ENCODE peak calls at places on chromosomes 7 and 10, in nine cellular contexts. One of them, this sample, is unnamed.

GRCh38 chr10:6581750-6582697 is 1.9 kb upstream of the PRKCQ start:
- DNase-seq in nephron progenitor cell: no peak
- DNase-seq in heart left ventricle: no peak
- DNase-seq in fibroblast of the aortic adventitia: no peak
- DNase-seq in Calu3: no peak
- DNase-seq in cardiac muscle cell: no peak
- DNase-seq in thoracic aorta: no peak
- DNase-seq in GM10248: no peak
- DNase-seq in stomach: no peak
- DNase-seq in this sample: peak; percentile 62

GRCh38 chr7:134293029-134293740 is 23.5 kb downstream of the SLC35B4 start:
- DNase-seq in nephron progenitor cell: no peak
- DNase-seq in heart left ventricle: no peak
- DNase-seq in fibroblast of the aortic adventitia: no peak
- DNase-seq in Calu3: no peak
- DNase-seq in cardiac muscle cell: no peak
- DNase-seq in thoracic aorta: no peak
- DNase-seq in GM10248: peak; percentile 82
- DNase-seq in stomach: no peak
- DNase-seq in this sample: no peak

GRCh38 chr10:102564209-102564834 is 60.5 kb downstream of the SUFU start:
- DNase-seq in nephron progenitor cell: no peak
- DNase-seq in heart left ventricle: no peak
- DNase-seq in fibroblast of the aortic adventitia: no peak
- DNase-seq in Calu3: no peak
- DNase-seq in cardiac muscle cell: no peak
- DNase-seq in thoracic aorta: no peak
- DNase-seq in GM10248: peak; percentile 55
- DNase-seq in stomach: no peak
- DNase-seq in this sample: no peak

GRCh38 chr7:156470399-156471320 is 169.9 kb upstream of the RNF32 start:
- DNase-seq in nephron progenitor cell: peak; percentile 21
- DNase-seq in heart left ventricle: no peak
- DNase-seq in fibroblast of the aortic adventitia: no peak
- DNase-seq in Calu3: no peak
- DNase-seq in cardiac muscle cell: no peak
- DNase-seq in thoracic aorta: no peak
- DNase-seq in GM10248: no peak
- DNase-seq in stomach: no peak
- DNase-seq in this sample: no peak

GRCh38 chr10:86970152-86970886 is 2.0 kb downstream of the ADIRF start:
- DNase-seq in nephron progenitor cell: peak; percentile 46
- DNase-seq in heart left ventricle: peak; percentile 86
- DNase-seq in fibroblast of the aortic adventitia: peak; percentile 67
- DNase-seq in Calu3: no peak
- DNase-seq in cardiac muscle cell: peak; percentile 27
- DNase-seq in thoracic aorta: no peak
- DNase-seq in GM10248: peak; percentile 27
- DNase-seq in stomach: peak; percentile 54
- DNase-seq in this sample: no peak

GRCh38 chr10:67520924-67521520 is 175.0 kb downstream of the CTNNA3 start:
- DNase-seq in nephron progenitor cell: peak; percentile 47
- DNase-seq in heart left ventricle: no peak
- DNase-seq in fibroblast of the aortic adventitia: peak; percentile 51
- DNase-seq in Calu3: peak; percentile 60
- DNase-seq in cardiac muscle cell: peak; percentile 70
- DNase-seq in thoracic aorta: no peak
- DNase-seq in GM10248: peak; percentile 36
- DNase-seq in stomach: no peak
- DNase-seq in this sample: peak; percentile 40

GRCh38 chr10:60728056-60728455 is 50.2 kb upstream of the CDK1 start:
- DNase-seq in nephron progenitor cell: no peak
- DNase-seq in heart left ventricle: no peak
- DNase-seq in fibroblast of the aortic adventitia: no peak
- DNase-seq in Calu3: no peak
- DNase-seq in cardiac muscle cell: no peak
- DNase-seq in thoracic aorta: no peak
- DNase-seq in GM10248: no peak
- DNase-seq in stomach: no peak
- DNase-seq in this sample: no peak

GRCh38 chr10:44194435-44194834 is 190.5 kb downstream of the CXCL12 start:
- DNase-seq in nephron progenitor cell: no peak
- DNase-seq in heart left ventricle: no peak
- DNase-seq in fibroblast of the aortic adventitia: no peak
- DNase-seq in Calu3: no peak
- DNase-seq in cardiac muscle cell: no peak
- DNase-seq in thoracic aorta: no peak
- DNase-seq in GM10248: no peak
- DNase-seq in stomach: no peak
- DNase-seq in this sample: no peak

GRCh38 chr7:120996333-120996982 is 7.9 kb downstream of the CPED1 start:
- DNase-seq in nephron progenitor cell: no peak
- DNase-seq in heart left ventricle: peak; percentile 74
- DNase-seq in fibroblast of the aortic adventitia: peak; percentile 93
- DNase-seq in Calu3: peak; percentile 79
- DNase-seq in cardiac muscle cell: peak; percentile 94
- DNase-seq in thoracic aorta: peak; percentile 41
- DNase-seq in GM10248: no peak
- DNase-seq in stomach: peak; percentile 75
- DNase-seq in this sample: peak; percentile 30

GRCh38 chr10:127252818-127253217 is 56.4 kb upstream of the INSYN2A start:
- DNase-seq in nephron progenitor cell: no peak
- DNase-seq in heart left ventricle: no peak
- DNase-seq in fibroblast of the aortic adventitia: no peak
- DNase-seq in Calu3: no peak
- DNase-seq in cardiac muscle cell: no peak
- DNase-seq in thoracic aorta: no peak
- DNase-seq in GM10248: no peak
- DNase-seq in stomach: no peak
- DNase-seq in this sample: no peak

GRCh38 chr10:56880541-56880940 is 519.5 kb upstream of the ZWINT start:
- DNase-seq in nephron progenitor cell: no peak
- DNase-seq in heart left ventricle: no peak
- DNase-seq in fibroblast of the aortic adventitia: no peak
- DNase-seq in Calu3: no peak
- DNase-seq in cardiac muscle cell: no peak
- DNase-seq in thoracic aorta: no peak
- DNase-seq in GM10248: no peak
- DNase-seq in stomach: no peak
- DNase-seq in this sample: no peak

GRCh38 chr10:34886906-34887615 is 72.0 kb upstream of the PARD3 start:
- DNase-seq in nephron progenitor cell: no peak
- DNase-seq in heart left ventricle: no peak
- DNase-seq in fibroblast of the aortic adventitia: no peak
- DNase-seq in Calu3: no peak
- DNase-seq in cardiac muscle cell: no peak
- DNase-seq in thoracic aorta: no peak
- DNase-seq in GM10248: no peak
- DNase-seq in stomach: no peak
- DNase-seq in this sample: no peak

GRCh38 chr7:14085901-14086300 is 96.4 kb upstream of the ETV1 start:
- DNase-seq in nephron progenitor cell: no peak
- DNase-seq in heart left ventricle: no peak
- DNase-seq in fibroblast of the aortic adventitia: no peak
- DNase-seq in Calu3: no peak
- DNase-seq in cardiac muscle cell: no peak
- DNase-seq in thoracic aorta: no peak
- DNase-seq in GM10248: no peak
- DNase-seq in stomach: no peak
- DNase-seq in this sample: no peak

GRCh38 chr10:43252785-43253341 is 14.0 kb downstream of the RASGEF1A start:
- DNase-seq in nephron progenitor cell: no peak
- DNase-seq in heart left ventricle: no peak
- DNase-seq in fibroblast of the aortic adventitia: no peak
- DNase-seq in Calu3: no peak
- DNase-seq in cardiac muscle cell: no peak
- DNase-seq in thoracic aorta: no peak
- DNase-seq in GM10248: no peak
- DNase-seq in stomach: no peak
- DNase-seq in this sample: no peak

GRCh38 chr10:50855015-50855414 is 30.4 kb downstream of the A1CF start:
- DNase-seq in nephron progenitor cell: no peak
- DNase-seq in heart left ventricle: no peak
- DNase-seq in fibroblast of the aortic adventitia: no peak
- DNase-seq in Calu3: no peak
- DNase-seq in cardiac muscle cell: no peak
- DNase-seq in thoracic aorta: no peak
- DNase-seq in GM10248: no peak
- DNase-seq in stomach: no peak
- DNase-seq in this sample: no peak

GRCh38 chr10:550665-551460 is 138.6 kb downstream of the DIP2C start:
- DNase-seq in nephron progenitor cell: no peak
- DNase-seq in heart left ventricle: no peak
- DNase-seq in fibroblast of the aortic adventitia: no peak
- DNase-seq in Calu3: no peak
- DNase-seq in cardiac muscle cell: no peak
- DNase-seq in thoracic aorta: no peak
- DNase-seq in GM10248: no peak
- DNase-seq in stomach: no peak
- DNase-seq in this sample: no peak

GRCh38 chr10:52908483-52908882 is 135.9 kb upstream of the MBL2 start:
- DNase-seq in nephron progenitor cell: no peak
- DNase-seq in heart left ventricle: no peak
- DNase-seq in fibroblast of the aortic adventitia: no peak
- DNase-seq in Calu3: no peak
- DNase-seq in cardiac muscle cell: no peak
- DNase-seq in thoracic aorta: no peak
- DNase-seq in GM10248: no peak
- DNase-seq in stomach: no peak
- DNase-seq in this sample: no peak

GRCh38 chr7:40199076-40199802 is 64.4 kb downstream of the SUGCT start:
- DNase-seq in nephron progenitor cell: no peak
- DNase-seq in heart left ventricle: no peak
- DNase-seq in fibroblast of the aortic adventitia: peak; percentile 85
- DNase-seq in Calu3: no peak
- DNase-seq in cardiac muscle cell: peak; percentile 85
- DNase-seq in thoracic aorta: no peak
- DNase-seq in GM10248: no peak
- DNase-seq in stomach: no peak
- DNase-seq in this sample: no peak
- TF ChIP-seq CTCF in nephron progenitor cell: peak; percentile 18
- TF ChIP-seq CTCF in heart left ventricle: no peak
- TF ChIP-seq CTCF in fibroblast of the aortic adventitia: peak; percentile 61
- TF ChIP-seq CTCF in Calu3: no peak
- TF ChIP-seq CTCF in cardiac muscle cell: peak; percentile 64
- TF ChIP-seq CTCF in thoracic aorta: peak; percentile 31
- TF ChIP-seq CTCF in GM10248: peak; percentile 23
- TF ChIP-seq CTCF in stomach: no peak
- TF ChIP-seq CTCF in this sample: no peak

GRCh38 chr7:69403169-69403568 is 195.1 kb upstream of the AUTS2 start:
- DNase-seq in nephron progenitor cell: peak; percentile 10
- DNase-seq in heart left ventricle: no peak
- DNase-seq in fibroblast of the aortic adventitia: no peak
- DNase-seq in Calu3: no peak
- DNase-seq in cardiac muscle cell: peak; percentile 19
- DNase-seq in thoracic aorta: no peak
- DNase-seq in GM10248: no peak
- DNase-seq in stomach: no peak
- DNase-seq in this sample: no peak
- TF ChIP-seq CTCF in nephron progenitor cell: no peak
- TF ChIP-seq CTCF in heart left ventricle: peak; percentile 11
- TF ChIP-seq CTCF in fibroblast of the aortic adventitia: no peak
- TF ChIP-seq CTCF in Calu3: no peak
- TF ChIP-seq CTCF in cardiac muscle cell: no peak
- TF ChIP-seq CTCF in thoracic aorta: no peak
- TF ChIP-seq CTCF in GM10248: no peak
- TF ChIP-seq CTCF in stomach: no peak
- TF ChIP-seq CTCF in this sample: no peak

GRCh38 chr7:101379302-101379701 is 16.6 kb downstream of the COL26A1 start:
- DNase-seq in nephron progenitor cell: no peak
- DNase-seq in heart left ventricle: no peak
- DNase-seq in fibroblast of the aortic adventitia: no peak
- DNase-seq in Calu3: no peak
- DNase-seq in cardiac muscle cell: no peak
- DNase-seq in thoracic aorta: no peak
- DNase-seq in GM10248: no peak
- DNase-seq in stomach: no peak
- DNase-seq in this sample: no peak

GRCh38 chr7:101381549-101381948 is 18.9 kb downstream of the COL26A1 start:
- DNase-seq in nephron progenitor cell: no peak
- DNase-seq in heart left ventricle: no peak
- DNase-seq in fibroblast of the aortic adventitia: no peak
- DNase-seq in Calu3: no peak
- DNase-seq in cardiac muscle cell: no peak
- DNase-seq in thoracic aorta: no peak
- DNase-seq in GM10248: no peak
- DNase-seq in stomach: no peak
- DNase-seq in this sample: no peak

GRCh38 chr7:101386177-101386557 is 23.5 kb downstream of the COL26A1 start:
- DNase-seq in nephron progenitor cell: no peak
- DNase-seq in heart left ventricle: no peak
- DNase-seq in fibroblast of the aortic adventitia: no peak
- DNase-seq in Calu3: no peak
- DNase-seq in cardiac muscle cell: no peak
- DNase-seq in thoracic aorta: no peak
- DNase-seq in GM10248: no peak
- DNase-seq in stomach: no peak
- DNase-seq in this sample: no peak

GRCh38 chr7:101386558-101387199 is 24.0 kb downstream of the COL26A1 start:
- DNase-seq in nephron progenitor cell: peak; percentile 94
- DNase-seq in heart left ventricle: peak; percentile 33
- DNase-seq in fibroblast of the aortic adventitia: no peak
- DNase-seq in Calu3: peak; percentile 21
- DNase-seq in cardiac muscle cell: no peak
- DNase-seq in thoracic aorta: no peak
- DNase-seq in GM10248: no peak
- DNase-seq in stomach: no peak
- DNase-seq in this sample: no peak

GRCh38 chr7:101382937-101383336 is 20.3 kb downstream of the COL26A1 start:
- DNase-seq in nephron progenitor cell: no peak
- DNase-seq in heart left ventricle: no peak
- DNase-seq in fibroblast of the aortic adventitia: no peak
- DNase-seq in Calu3: no peak
- DNase-seq in cardiac muscle cell: no peak
- DNase-seq in thoracic aorta: no peak
- DNase-seq in GM10248: no peak
- DNase-seq in stomach: no peak
- DNase-seq in this sample: no peak
- TF ChIP-seq CTCF in nephron progenitor cell: no peak
- TF ChIP-seq CTCF in heart left ventricle: no peak
- TF ChIP-seq CTCF in fibroblast of the aortic adventitia: no peak
- TF ChIP-seq CTCF in Calu3: no peak
- TF ChIP-seq CTCF in cardiac muscle cell: no peak
- TF ChIP-seq CTCF in thoracic aorta: no peak
- TF ChIP-seq CTCF in GM10248: no peak
- TF ChIP-seq CTCF in stomach: no peak
- TF ChIP-seq CTCF in this sample: no peak

GRCh38 chr7:127961787-127962463 is 69.3 kb downstream of the LRRC4 start:
- DNase-seq in nephron progenitor cell: no peak
- DNase-seq in heart left ventricle: no peak
- DNase-seq in fibroblast of the aortic adventitia: no peak
- DNase-seq in Calu3: no peak
- DNase-seq in cardiac muscle cell: no peak
- DNase-seq in thoracic aorta: no peak
- DNase-seq in GM10248: no peak
- DNase-seq in stomach: no peak
- DNase-seq in this sample: no peak
- TF ChIP-seq CTCF in nephron progenitor cell: no peak
- TF ChIP-seq CTCF in heart left ventricle: no peak
- TF ChIP-seq CTCF in fibroblast of the aortic adventitia: no peak
- TF ChIP-seq CTCF in Calu3: no peak
- TF ChIP-seq CTCF in cardiac muscle cell: no peak
- TF ChIP-seq CTCF in thoracic aorta: no peak
- TF ChIP-seq CTCF in GM10248: no peak
- TF ChIP-seq CTCF in stomach: no peak
- TF ChIP-seq CTCF in this sample: no peak

This sample was measured in activated CD8-positive, alpha-beta T cell treated with anti-CD3 and anti-CD28 coated beads for 36 hours.